ENCODE peak calls at places on chromosome 12, in eight cellular contexts. A is activated CD4-positive, alpha-beta T cell treated with anti-CD3 and anti-CD28 coated beads for 36 hours; O is ureter; S is stimulated activated effector memory CD8-positive, alpha-beta T cell treated with anti-CD3 and anti-CD28 coated beads, Interleukin-12 subunit alpha, Interleukin-12 subunit beta, amount 100 ng/mL, for 72 hours; K is cerebellum; E is AG10803; T is T-helper 22 cell; B is HFFc6. I is an unnamed sample.

GRCh38 chr12:10919809-10920208 is 9.2 kb upstream of the PRH2 start:
- DNase-seq in A (no peak), O (no peak), S (no peak), K (no peak), E (no peak), T (no peak), B (no peak), I (no peak)

GRCh38 chr12:27193106-27193505 is 51.0 kb upstream of the STK38L start:
- DNase-seq in A (no peak), O (no peak), S (no peak), K (no peak), E (peak), T (no peak), B (peak), I (no peak)

GRCh38 chr12:108180255-108181094 is 51.4 kb downstream of the WSCD2 start:
- DNase-seq in A (no peak), O (no peak), S (no peak), K (peak), E (no peak), T (no peak), B (no peak), I (no peak)

GRCh38 chr12:25866586-25867378 is 91.7 kb upstream of the RASSF8 start:
- DNase-seq in A (no peak), O (no peak), S (no peak), K (no peak), E (peak), T (no peak), B (peak), I (no peak)

GRCh38 chr12:27463826-27464554 is 17.5 kb downstream of the SMCO2 start:
- DNase-seq in A (peak), O (peak), S (no peak), K (no peak), E (peak), T (no peak), B (no peak), I (no peak)

GRCh38 chr12:41962171-41962572 is 182.5 kb downstream of the GXYLT1 start:
- DNase-seq in A (no peak), O (no peak), S (no peak), K (peak), E (no peak), T (no peak), B (no peak), I (no peak)

GRCh38 chr12:12723147-12723680 is 6.0 kb downstream of the CDKN1B start:
- DNase-seq in A (no peak), O (no peak), S (no peak), K (no peak), E (no peak), T (no peak), B (no peak), I (no peak)

GRCh38 chr12:2481951-2482350 is 312.8 kb upstream of the FKBP4 start:
- DNase-seq in A (no peak), O (no peak), S (no peak), K (no peak), E (peak), T (no peak), B (no peak), I (no peak)

GRCh38 chr12:120006248-120006975 is 17.4 kb downstream of the BICDL1 start:
- DNase-seq in A (peak), O (no peak), S (no peak), K (no peak), E (no peak), T (no peak), B (no peak), I (no peak)

GRCh38 chr12:48189331-48190125 is 6.1 kb downstream of the CCDC184 start:
- DNase-seq in A (peak), O (peak), S (peak), K (peak), E (peak), T (no peak), B (peak), I (peak)

GRCh38 chr12:43969882-43970281 is 134.0 kb downstream of the TMEM117 start:
- DNase-seq in A (no peak), O (no peak), S (no peak), K (no peak), E (peak), T (no peak), B (peak), I (no peak)

GRCh38 chr12:57386187-57386720 is 44.6 kb downstream of the R3HDM2 start:
- DNase-seq in A (no peak), O (no peak), S (no peak), K (no peak), E (no peak), T (no peak), B (no peak), I (no peak)

GRCh38 chr12:105076098-105076497 is 8.2 kb downstream of the ALDH1L2 start:
- DNase-seq in A (no peak), O (no peak), S (no peak), K (no peak), E (peak), T (no peak), B (peak), I (no peak)

GRCh38 chr12:112314981-112315380 is 67.2 kb downstream of the HECTD4 start:
- DNase-seq in A (no peak), O (no peak), S (no peak), K (no peak), E (peak), T (no peak), B (peak), I (no peak)